ENCODE peak calls at places on chromosomes 2 and 18, in eight cellular contexts. One of them, this sample, is unnamed.

GRCh38 chr18:24064701-24065100 is 50.1 kb downstream of the TTC39C start:
- DNase-seq in K562: no peak
- DNase-seq in SK-N-SH: no peak
- DNase-seq in H1: no peak
- DNase-seq in IMR-90: no peak
- DNase-seq in A549: no peak
- DNase-seq in GM12878: no peak
- DNase-seq in HCT116: no peak
- DNase-seq in this sample: no peak

GRCh38 chr18:25805323-25805722 is 285.1 kb downstream of the SS18 start:
- DNase-seq in SK-N-SH: no peak
- DNase-seq in GM12878: no peak
- DNase-seq in A549: no peak
- DNase-seq in H1: no peak
- DNase-seq in HCT116: no peak
- DNase-seq in IMR-90: peak
- DNase-seq in K562: no peak
- DNase-seq in this sample: no peak

GRCh38 chr2:65666156-65666725 is 233.8 kb upstream of the SPRED2 start:
- DNase-seq in HCT116: no peak
- DNase-seq in A549: no peak
- DNase-seq in SK-N-SH: no peak
- DNase-seq in H1: no peak
- DNase-seq in K562: no peak
- DNase-seq in IMR-90: peak
- DNase-seq in GM12878: peak
- DNase-seq in this sample: no peak

GRCh38 chr2:16180631-16181030 is 240.3 kb downstream of the MYCN start:
- DNase-seq in SK-N-SH: no peak
- DNase-seq in A549: no peak
- DNase-seq in GM12878: no peak
- DNase-seq in H1: no peak
- DNase-seq in K562: no peak
- DNase-seq in HCT116: no peak
- DNase-seq in IMR-90: no peak
- DNase-seq in this sample: no peak

GRCh38 chr2:167177196-167177595 is 288.9 kb downstream of the XIRP2 start:
- DNase-seq in A549: no peak
- DNase-seq in HCT116: no peak
- DNase-seq in K562: no peak
- DNase-seq in SK-N-SH: no peak
- DNase-seq in GM12878: no peak
- DNase-seq in IMR-90: peak
- DNase-seq in H1: no peak
- DNase-seq in this sample: no peak

GRCh38 chr2:173997779-173998178 is 32.6 kb upstream of the SP3 start:
- DNase-seq in A549: no peak
- DNase-seq in HCT116: no peak
- DNase-seq in IMR-90: peak
- DNase-seq in GM12878: no peak
- DNase-seq in H1: no peak
- DNase-seq in SK-N-SH: no peak
- DNase-seq in K562: no peak
- DNase-seq in this sample: no peak

GRCh38 chr2:138121769-138122661 is 157.7 kb downstream of the HNMT start:
- DNase-seq in A549: no peak
- DNase-seq in GM12878: no peak
- DNase-seq in IMR-90: no peak
- DNase-seq in SK-N-SH: no peak
- DNase-seq in HCT116: no peak
- DNase-seq in H1: no peak
- DNase-seq in K562: no peak
- DNase-seq in this sample: peak

GRCh38 chr2:144430722-144431163 is 89.2 kb downstream of the ZEB2 start:
- DNase-seq in K562: no peak
- DNase-seq in A549: no peak
- DNase-seq in HCT116: no peak
- DNase-seq in GM12878: peak
- DNase-seq in IMR-90: peak
- DNase-seq in H1: no peak
- DNase-seq in SK-N-SH: peak
- DNase-seq in this sample: no peak

GRCh38 chr2:60411295-60411694 is 142.2 kb downstream of the BCL11A start:
- DNase-seq in H1: no peak
- DNase-seq in HCT116: no peak
- DNase-seq in SK-N-SH: no peak
- DNase-seq in A549: no peak
- DNase-seq in K562: no peak
- DNase-seq in IMR-90: peak
- DNase-seq in GM12878: no peak
- DNase-seq in this sample: no peak

GRCh38 chr18:3901811-3902210 is 451.8 kb downstream of the TGIF1 start:
- DNase-seq in HCT116: no peak
- DNase-seq in GM12878: no peak
- DNase-seq in K562: no peak
- DNase-seq in IMR-90: no peak
- DNase-seq in H1: no peak
- DNase-seq in A549: no peak
- DNase-seq in SK-N-SH: no peak
- DNase-seq in this sample: no peak

GRCh38 chr2:184596819-184597411 is 1.4 kb upstream of the ZNF804A start:
- DNase-seq in IMR-90: peak
- DNase-seq in H1: no peak
- DNase-seq in GM12878: no peak
- DNase-seq in A549: no peak
- DNase-seq in SK-N-SH: no peak
- DNase-seq in K562: no peak
- DNase-seq in HCT116: peak
- DNase-seq in this sample: peak

GRCh38 chr2:160694631-160695030 is 201.0 kb upstream of the RBMS1 start:
- DNase-seq in IMR-90: peak
- DNase-seq in HCT116: no peak
- DNase-seq in A549: no peak
- DNase-seq in H1: no peak
- DNase-seq in GM12878: no peak
- DNase-seq in SK-N-SH: no peak
- DNase-seq in K562: no peak
- DNase-seq in this sample: no peak

GRCh38 chr2:66452214-66452613 is 17.3 kb downstream of the MEIS1 start:
- DNase-seq in IMR-90: no peak
- DNase-seq in GM12878: no peak
- DNase-seq in SK-N-SH: peak
- DNase-seq in A549: no peak
- DNase-seq in K562: no peak
- DNase-seq in H1: no peak
- DNase-seq in HCT116: no peak
- DNase-seq in this sample: no peak

GRCh38 chr2:125870746-125871145 is 785.2 kb upstream of the GYPC start:
- DNase-seq in HCT116: no peak
- DNase-seq in IMR-90: no peak
- DNase-seq in A549: no peak
- DNase-seq in K562: no peak
- DNase-seq in GM12878: no peak
- DNase-seq in H1: no peak
- DNase-seq in SK-N-SH: no peak
- DNase-seq in this sample: no peak

GRCh38 chr2:127163922-127164321 is 56.2 kb downstream of the CYP27C1 start:
- DNase-seq in HCT116: no peak
- DNase-seq in H1: no peak
- DNase-seq in GM12878: no peak
- DNase-seq in K562: no peak
- DNase-seq in A549: no peak
- DNase-seq in SK-N-SH: no peak
- DNase-seq in IMR-90: no peak
- DNase-seq in this sample: no peak

GRCh38 chr2:20219763-20220380 is 5.1 kb downstream of the SDC1 start:
- DNase-seq in HCT116: no peak
- DNase-seq in K562: no peak
- DNase-seq in SK-N-SH: no peak
- DNase-seq in IMR-90: no peak
- DNase-seq in A549: no peak
- DNase-seq in GM12878: no peak
- DNase-seq in H1: no peak
- DNase-seq in this sample: no peak

GRCh38 chr18:70197042-70197441 is 8.4 kb downstream of the RTTN start:
- DNase-seq in K562: no peak
- DNase-seq in IMR-90: peak
- DNase-seq in GM12878: no peak
- DNase-seq in H1: no peak
- DNase-seq in SK-N-SH: no peak
- DNase-seq in HCT116: no peak
- DNase-seq in A549: no peak
- DNase-seq in this sample: no peak

GRCh38 chr2:44974064-44974715 is 32.7 kb downstream of the SIX3 start:
- DNase-seq in A549: peak
- DNase-seq in IMR-90: peak
- DNase-seq in GM12878: no peak
- DNase-seq in SK-N-SH: peak
- DNase-seq in K562: peak
- DNase-seq in H1: no peak
- DNase-seq in HCT116: peak
- DNase-seq in this sample: peak

GRCh38 chr2:43220229-43220981 is 6.0 kb downstream of the ZFP36L2 start:
- DNase-seq in GM12878: no peak
- DNase-seq in H1: no peak
- DNase-seq in HCT116: no peak
- DNase-seq in A549: no peak
- DNase-seq in SK-N-SH: no peak
- DNase-seq in K562: no peak
- DNase-seq in IMR-90: peak
- DNase-seq in this sample: no peak

GRCh38 chr2:7691961-7692656 is 774.9 kb downstream of the RNF144A start:
- DNase-seq in H1: no peak
- DNase-seq in K562: no peak
- DNase-seq in SK-N-SH: no peak
- DNase-seq in IMR-90: no peak
- DNase-seq in HCT116: no peak
- DNase-seq in A549: no peak
- DNase-seq in GM12878: no peak
- DNase-seq in this sample: no peak

GRCh38 chr2:236671820-236672520 is 102.3 kb downstream of the ACKR3 start:
- DNase-seq in GM12878: no peak
- DNase-seq in HCT116: no peak
- DNase-seq in SK-N-SH: no peak
- DNase-seq in H1: no peak
- DNase-seq in A549: no peak
- DNase-seq in IMR-90: no peak
- DNase-seq in K562: no peak
- DNase-seq in this sample: no peak

GRCh38 chr2:45469314-45470099 is 141.6 kb downstream of the SRBD1 start:
- DNase-seq in HCT116: no peak
- DNase-seq in A549: no peak
- DNase-seq in K562: no peak
- DNase-seq in GM12878: no peak
- DNase-seq in H1: no peak
- DNase-seq in SK-N-SH: no peak
- DNase-seq in IMR-90: no peak
- DNase-seq in this sample: peak

GRCh38 chr2:112031473-112031872 is 23.6 kb upstream of the TMEM87B start:
- DNase-seq in A549: no peak
- DNase-seq in HCT116: no peak
- DNase-seq in K562: no peak
- DNase-seq in IMR-90: no peak
- DNase-seq in SK-N-SH: no peak
- DNase-seq in GM12878: no peak
- DNase-seq in H1: no peak
- DNase-seq in this sample: no peak

GRCh38 chr18:70371085-70371735 is 82.4 kb downstream of the SOCS6 start:
- DNase-seq in SK-N-SH: no peak
- DNase-seq in H1: no peak
- DNase-seq in IMR-90: no peak
- DNase-seq in A549: no peak
- DNase-seq in K562: no peak
- DNase-seq in HCT116: peak
- DNase-seq in GM12878: no peak
- DNase-seq in this sample: no peak

GRCh38 chr18:54360406-54360805 is 2.7 kb downstream of the C18orf54 start:
- DNase-seq in K562: no peak
- DNase-seq in SK-N-SH: no peak
- DNase-seq in IMR-90: peak
- DNase-seq in H1: no peak
- DNase-seq in A549: no peak
- DNase-seq in HCT116: no peak
- DNase-seq in GM12878: no peak
- DNase-seq in this sample: peak

GRCh38 chr2:207394812-207395534 is 134.8 kb upstream of the CREB1 start:
- DNase-seq in SK-N-SH: no peak
- DNase-seq in GM12878: no peak
- DNase-seq in K562: peak
- DNase-seq in H1: no peak
- DNase-seq in IMR-90: peak
- DNase-seq in HCT116: peak
- DNase-seq in A549: peak
- DNase-seq in this sample: no peak
- TF ChIP-seq RAD21 in SK-N-SH: no peak
- TF ChIP-seq RAD21 in GM12878: no peak
- TF ChIP-seq RAD21 in K562: no peak
- TF ChIP-seq RAD21 in H1: no peak
- TF ChIP-seq RAD21 in IMR-90: peak
- TF ChIP-seq RAD21 in HCT116: peak
- TF ChIP-seq RAD21 in A549: peak
- TF ChIP-seq RAD21 in this sample: no peak

GRCh38 chr2:150475479-150476212 is 11.8 kb downstream of the RND3 start:
- DNase-seq in K562: no peak
- DNase-seq in GM12878: no peak
- DNase-seq in SK-N-SH: no peak
- DNase-seq in H1: no peak
- DNase-seq in IMR-90: peak
- DNase-seq in HCT116: no peak
- DNase-seq in A549: no peak
- DNase-seq in this sample: no peak
- TF ChIP-seq RAD21 in K562: no peak
- TF ChIP-seq RAD21 in GM12878: no peak
- TF ChIP-seq RAD21 in SK-N-SH: no peak
- TF ChIP-seq RAD21 in H1: no peak
- TF ChIP-seq RAD21 in IMR-90: no peak
- TF ChIP-seq RAD21 in HCT116: no peak
- TF ChIP-seq RAD21 in A549: no peak
- TF ChIP-seq RAD21 in this sample: no peak

GRCh38 chr2:104790100-104790811 is 63.7 kb upstream of the POU3F3 start:
- DNase-seq in IMR-90: no peak
- DNase-seq in HCT116: no peak
- DNase-seq in GM12878: no peak
- DNase-seq in K562: no peak
- DNase-seq in A549: no peak
- DNase-seq in H1: no peak
- DNase-seq in SK-N-SH: no peak
- DNase-seq in this sample: no peak
- TF ChIP-seq RAD21 in IMR-90: no peak
- TF ChIP-seq RAD21 in HCT116: no peak
- TF ChIP-seq RAD21 in GM12878: no peak
- TF ChIP-seq RAD21 in K562: no peak
- TF ChIP-seq RAD21 in A549: no peak
- TF ChIP-seq RAD21 in H1: no peak
- TF ChIP-seq RAD21 in SK-N-SH: no peak
- TF ChIP-seq RAD21 in this sample: no peak

DNA sequence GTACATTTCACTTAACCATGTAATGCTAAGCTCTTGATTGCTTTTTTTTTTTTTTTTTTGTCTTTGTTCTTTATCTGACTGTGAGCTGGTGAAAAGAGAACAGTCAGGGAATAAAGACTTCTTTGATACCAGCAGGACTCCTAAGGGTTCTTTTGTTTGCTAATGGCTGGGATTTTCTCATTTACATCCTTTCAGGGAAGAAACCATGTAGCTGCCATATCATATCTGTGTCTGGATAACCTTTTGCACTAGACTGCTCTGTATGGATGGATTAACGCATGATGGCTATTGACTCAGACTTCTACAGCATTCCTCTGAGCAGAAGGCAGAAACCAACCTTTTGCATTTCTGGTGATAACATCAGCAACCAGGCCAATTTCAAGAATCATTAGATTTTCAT is 504.0 kb downstream of the LRRTM4 start:
- DNase-seq in IMR-90: no peak
- DNase-seq in GM12878: no peak
- DNase-seq in H1: no peak
- DNase-seq in SK-N-SH: no peak
- DNase-seq in HCT116: no peak
- DNase-seq in A549: no peak
- DNase-seq in K562: no peak
- DNase-seq in this sample: peak
- TF ChIP-seq RAD21 in IMR-90: no peak
- TF ChIP-seq RAD21 in GM12878: no peak
- TF ChIP-seq RAD21 in H1: no peak
- TF ChIP-seq RAD21 in SK-N-SH: no peak
- TF ChIP-seq RAD21 in HCT116: no peak
- TF ChIP-seq RAD21 in A549: no peak
- TF ChIP-seq RAD21 in K562: no peak
- TF ChIP-seq RAD21 in this sample: no peak